ENCODE peak calls at places on chromosomes 5 and 9, in six cellular contexts. One of them, this sample, is unnamed.
A peak's percentile ranks its signal among the peaks of the same experiment; 100 is the strongest.

GRCh38 chr5:33120671-33121070 is 320.1 kb upstream of the TARS1 start:
- DNase-seq in GM12878: no peak
- DNase-seq in HCT116: no peak
- DNase-seq in K562: no peak
- DNase-seq in HepG2: no peak
- DNase-seq in H1: no peak
- DNase-seq in this sample: no peak

GRCh38 chr9:93451762-93452709 is 551 bp downstream of the FAM120A start:
- DNase-seq in GM12878: no peak
- DNase-seq in HCT116: no peak
- DNase-seq in K562: peak; percentile 39
- DNase-seq in HepG2: peak; percentile 16
- DNase-seq in H1: peak; percentile 71
- DNase-seq in this sample: no peak

GRCh38 chr9:93635186-93636107 is 59.1 kb downstream of the PHF2 start:
- DNase-seq in GM12878: no peak
- DNase-seq in HCT116: no peak
- DNase-seq in K562: no peak
- DNase-seq in HepG2: no peak
- DNase-seq in H1: no peak
- DNase-seq in this sample: no peak

GRCh38 chr5:123813251-123813650 is 301.3 kb downstream of the CSNK1G3 start:
- DNase-seq in GM12878: no peak
- DNase-seq in HCT116: no peak
- DNase-seq in K562: no peak
- DNase-seq in HepG2: no peak
- DNase-seq in H1: no peak
- DNase-seq in this sample: no peak

GRCh38 chr5:74974451-74975089 is 77.8 kb downstream of the GCNT4 start:
- DNase-seq in GM12878: no peak
- DNase-seq in HCT116: no peak
- DNase-seq in K562: no peak
- DNase-seq in HepG2: no peak
- DNase-seq in H1: no peak
- DNase-seq in this sample: no peak

GRCh38 chr9:137491735-137492432 is 32.8 kb upstream of the NSMF start:
- DNase-seq in GM12878: no peak
- DNase-seq in HCT116: no peak
- DNase-seq in K562: peak; percentile 77
- DNase-seq in HepG2: no peak
- DNase-seq in H1: no peak
- DNase-seq in this sample: no peak

GRCh38 chr5:14204785-14205321 is 61.7 kb downstream of the TRIO start:
- DNase-seq in GM12878: no peak
- DNase-seq in HCT116: no peak
- DNase-seq in K562: no peak
- DNase-seq in HepG2: peak; percentile 64
- DNase-seq in H1: no peak
- DNase-seq in this sample: no peak

GRCh38 chr5:90161399-90161798 is 248.2 kb downstream of the CETN3 start:
- DNase-seq in GM12878: no peak
- DNase-seq in HCT116: peak; percentile 39
- DNase-seq in K562: peak; percentile 9
- DNase-seq in HepG2: peak; percentile 18
- DNase-seq in H1: peak; percentile 52
- DNase-seq in this sample: no peak

GRCh38 chr5:122311888-122312669 is at the start of gene SNCAIP:
- DNase-seq in GM12878: no peak
- DNase-seq in HCT116: no peak
- DNase-seq in K562: peak; percentile 8
- DNase-seq in HepG2: no peak
- DNase-seq in H1: peak; percentile 81
- DNase-seq in this sample: no peak

GRCh38 chr5:148833122-148833521 is 6.7 kb downstream of the ADRB2 start:
- DNase-seq in GM12878: no peak
- DNase-seq in HCT116: no peak
- DNase-seq in K562: no peak
- DNase-seq in HepG2: no peak
- DNase-seq in H1: no peak
- DNase-seq in this sample: no peak

GRCh38 chr5:148829734-148830133 is 3.3 kb downstream of the ADRB2 start:
- DNase-seq in GM12878: no peak
- DNase-seq in HCT116: no peak
- DNase-seq in K562: no peak
- DNase-seq in HepG2: no peak
- DNase-seq in H1: no peak
- DNase-seq in this sample: no peak

GRCh38 chr5:148830220-148830619 is 3.8 kb downstream of the ADRB2 start:
- DNase-seq in GM12878: no peak
- DNase-seq in HCT116: no peak
- DNase-seq in K562: no peak
- DNase-seq in HepG2: no peak
- DNase-seq in H1: no peak
- DNase-seq in this sample: no peak

GRCh38 chr5:148833925-148834324 is 7.5 kb downstream of the ADRB2 start:
- DNase-seq in GM12878: no peak
- DNase-seq in HCT116: no peak
- DNase-seq in K562: no peak
- DNase-seq in HepG2: no peak
- DNase-seq in H1: no peak
- DNase-seq in this sample: no peak

GRCh38 chr5:148831590-148832565 is 5.5 kb downstream of the ADRB2 start:
- DNase-seq in GM12878: peak; percentile 59
- DNase-seq in HCT116: no peak
- DNase-seq in K562: no peak
- DNase-seq in HepG2: no peak
- DNase-seq in H1: no peak
- DNase-seq in this sample: no peak
- H3K4me3 ChIP-seq in GM12878: peak overlapping the region; percentile 28
- H3K4me3 ChIP-seq in HCT116: no peak overlapping the region
- H3K4me3 ChIP-seq in K562: no peak overlapping the region
- H3K4me3 ChIP-seq in HepG2: no peak overlapping the region
- H3K4me3 ChIP-seq in H1: no peak overlapping the region
- H3K4me3 ChIP-seq in this sample: no peak overlapping the region

GRCh38 chr9:15461601-15462000 is 38.9 kb downstream of the SNAPC3 start:
- DNase-seq in GM12878: no peak
- DNase-seq in HCT116: no peak
- DNase-seq in K562: no peak
- DNase-seq in HepG2: no peak
- DNase-seq in H1: no peak
- DNase-seq in this sample: no peak
- TF ChIP-seq ZNF274 in GM12878: no peak
- TF ChIP-seq ZNF274 in HCT116: no peak
- TF ChIP-seq ZNF274 in K562: no peak
- TF ChIP-seq ZNF274 in HepG2: no peak
- TF ChIP-seq ZNF274 in H1: no peak
- TF ChIP-seq ZNF274 in this sample: no peak

GRCh38 chr9:130452835-130453234 is 8.1 kb downstream of the ASS1 start:
- DNase-seq in GM12878: no peak
- DNase-seq in HCT116: no peak
- DNase-seq in K562: no peak
- DNase-seq in HepG2: no peak
- DNase-seq in H1: no peak
- DNase-seq in this sample: no peak
- TF ChIP-seq YY1 in GM12878: no peak
- TF ChIP-seq YY1 in HCT116: no peak
- TF ChIP-seq YY1 in K562: no peak
- TF ChIP-seq YY1 in HepG2: no peak
- TF ChIP-seq YY1 in H1: no peak
- TF ChIP-seq YY1 in this sample: no peak

DNA sequence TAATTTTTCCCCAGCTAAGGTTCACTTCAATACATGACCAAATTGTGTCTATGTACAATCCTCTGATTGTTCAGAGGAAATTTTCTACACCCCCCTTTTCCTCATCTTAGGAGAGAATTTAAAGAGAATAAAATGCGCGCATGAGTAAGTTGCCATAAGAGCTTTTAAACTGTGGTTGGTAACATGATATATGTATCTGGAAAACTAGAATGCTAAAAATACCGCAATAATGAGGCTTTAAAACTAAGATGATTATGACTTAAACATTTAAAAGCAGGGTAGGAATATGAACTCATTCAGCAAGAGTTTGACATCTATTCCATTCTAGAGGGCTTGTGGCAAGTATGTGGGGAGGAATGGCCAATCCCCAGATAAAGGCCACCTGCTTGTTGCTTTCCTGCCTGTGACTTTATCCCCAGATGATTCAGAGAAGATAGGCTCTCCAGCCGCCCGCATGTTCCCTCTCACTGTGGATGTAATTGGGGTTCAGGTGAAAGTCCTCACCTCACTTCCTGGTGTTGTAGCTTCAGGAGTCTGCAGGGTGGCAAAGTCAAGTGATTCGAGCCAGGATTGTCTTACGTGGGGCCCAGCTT is 26.5 kb upstream of the BASP1 start:
- DNase-seq in GM12878: no peak
- DNase-seq in HCT116: no peak
- DNase-seq in K562: no peak
- DNase-seq in HepG2: no peak
- DNase-seq in H1: no peak
- DNase-seq in this sample: no peak
- H3K4me3 ChIP-seq in GM12878: no peak overlapping the region
- H3K4me3 ChIP-seq in HCT116: no peak overlapping the region
- H3K4me3 ChIP-seq in K562: no peak overlapping the region
- H3K4me3 ChIP-seq in HepG2: no peak overlapping the region
- H3K4me3 ChIP-seq in H1: no peak overlapping the region
- H3K4me3 ChIP-seq in this sample: no peak overlapping the region

DNA sequence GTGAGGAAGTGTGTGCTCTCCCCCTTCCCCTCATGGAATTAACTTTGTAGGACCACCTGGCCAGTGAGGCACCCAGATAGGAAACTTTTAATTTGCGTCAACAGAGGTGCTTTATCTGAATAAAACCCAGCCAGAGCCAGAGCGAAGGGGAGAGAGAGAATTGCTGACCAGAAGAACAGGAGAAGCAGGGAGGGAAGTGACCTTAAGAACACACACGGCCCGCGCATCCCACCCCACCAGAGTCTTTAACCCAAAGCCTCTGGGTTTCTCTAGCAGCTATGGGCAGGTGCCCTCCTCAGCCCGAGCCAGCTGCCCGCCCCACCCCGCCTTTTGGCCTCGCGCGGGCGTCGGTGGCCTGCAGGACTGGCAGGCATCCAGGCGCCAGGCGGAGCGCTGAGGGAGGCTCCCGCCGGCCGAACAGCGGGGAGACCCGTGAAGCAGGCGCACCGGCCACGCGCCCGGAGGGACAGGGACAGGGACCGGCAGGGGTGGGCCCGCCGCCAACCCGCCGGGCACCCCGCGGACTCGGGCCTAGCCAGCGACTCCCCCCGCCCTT is 568 bp downstream of the ERAP1 start:
- DNase-seq in GM12878: no peak
- DNase-seq in HCT116: no peak
- DNase-seq in K562: peak; percentile 74
- DNase-seq in HepG2: peak; percentile 61
- DNase-seq in H1: peak; percentile 73
- DNase-seq in this sample: no peak
- TF ChIP-seq ZNF274 in GM12878: no peak
- TF ChIP-seq ZNF274 in HCT116: no peak
- TF ChIP-seq ZNF274 in K562: no peak
- TF ChIP-seq ZNF274 in HepG2: no peak
- TF ChIP-seq ZNF274 in H1: no peak
- TF ChIP-seq ZNF274 in this sample: no peak

DNA sequence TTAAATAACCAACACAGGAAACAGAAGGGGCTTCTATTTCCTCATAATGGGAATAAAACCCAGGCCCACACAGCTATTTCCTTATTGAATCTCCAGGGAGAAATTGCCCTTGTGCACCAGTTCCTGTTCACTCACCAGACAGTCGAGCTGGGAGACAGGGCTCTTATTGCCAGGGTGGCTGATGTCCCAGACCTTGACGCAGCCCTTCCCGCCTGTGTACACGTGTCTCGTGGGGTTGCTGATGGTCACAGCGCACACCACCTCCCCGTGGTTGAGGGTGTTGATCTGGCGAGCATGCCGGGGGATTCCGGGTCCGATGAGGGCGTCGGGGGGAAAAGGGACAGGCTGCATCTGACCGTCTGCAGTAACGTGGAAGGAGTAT is 96.5 kb downstream of the TLE1 start:
- DNase-seq in GM12878: no peak
- DNase-seq in HCT116: no peak
- DNase-seq in K562: no peak
- DNase-seq in HepG2: no peak
- DNase-seq in H1: no peak
- DNase-seq in this sample: no peak
- TF ChIP-seq YY1 in GM12878: no peak
- TF ChIP-seq YY1 in HCT116: no peak
- TF ChIP-seq YY1 in K562: no peak
- TF ChIP-seq YY1 in HepG2: no peak
- TF ChIP-seq YY1 in H1: no peak
- TF ChIP-seq YY1 in this sample: no peak